ENCODE peak calls at places on chromosome 21, in six cellular contexts. L, E, P, G, C and F are unnamed samples.

GRCh38 chr21:27423073-27423472 is 456.2 kb upstream of the ADAMTS5 start:
- DNase-seq in G (peak), L (peak), P (peak), E (no peak), C (no peak), F (peak)

GRCh38 chr21:37449302-37449937 is 82.8 kb downstream of the DYRK1A start:
- DNase-seq in L (no peak), E (no peak), P (no peak), C (no peak), G (no peak), F (no peak)

GRCh38 chr21:29187939-29188338 is 57.5 kb downstream of the MAP3K7CL start:
- DNase-seq in L (no peak), G (peak), C (no peak), E (no peak), P (peak), F (peak)

GRCh38 chr21:44312089-44312488 is 12.2 kb downstream of the PFKL start:
- DNase-seq in E (no peak), P (no peak), G (no peak), L (no peak), C (no peak), F (no peak)

GRCh38 chr21:25456672-25457071 is 150.6 kb downstream of the MRPL39 start:
- DNase-seq in E (no peak), P (peak), G (no peak), C (no peak), L (no peak), F (peak)

GRCh38 chr21:44364151-44365053 is 11.0 kb downstream of the TRPM2 start:
- DNase-seq in C (no peak), P (no peak), E (no peak), G (no peak), L (no peak), F (no peak)

GRCh38 chr21:17900281-17900989 is 81.3 kb upstream of the C21orf91 start:
- DNase-seq in E (no peak), G (no peak), P (no peak), L (no peak), C (no peak), F (no peak)

GRCh38 chr21:28118570-28118969 is 874.1 kb downstream of the LTN1 start:
- DNase-seq in E (no peak), C (no peak), G (no peak), P (no peak), L (no peak), F (no peak)

GRCh38 chr21:27464643-27465042 is 497.8 kb upstream of the ADAMTS5 start:
- DNase-seq in G (no peak), C (no peak), E (no peak), L (no peak), P (no peak), F (no peak)

GRCh38 chr21:31804008-31804394 is 68.8 kb upstream of the HUNK start:
- DNase-seq in L (no peak), P (no peak), E (no peak), G (peak), C (no peak), F (no peak)

GRCh38 chr21:42923553-42924432 is 1.6 kb downstream of the ERVH48-1 start:
- DNase-seq in G (peak), E (peak), P (peak), C (peak), L (peak), F (peak)
- H3K4me3 ChIP-seq in G (no peak), E (no peak), P (no peak), C (no peak), L (peak), F (no peak)

DNA sequence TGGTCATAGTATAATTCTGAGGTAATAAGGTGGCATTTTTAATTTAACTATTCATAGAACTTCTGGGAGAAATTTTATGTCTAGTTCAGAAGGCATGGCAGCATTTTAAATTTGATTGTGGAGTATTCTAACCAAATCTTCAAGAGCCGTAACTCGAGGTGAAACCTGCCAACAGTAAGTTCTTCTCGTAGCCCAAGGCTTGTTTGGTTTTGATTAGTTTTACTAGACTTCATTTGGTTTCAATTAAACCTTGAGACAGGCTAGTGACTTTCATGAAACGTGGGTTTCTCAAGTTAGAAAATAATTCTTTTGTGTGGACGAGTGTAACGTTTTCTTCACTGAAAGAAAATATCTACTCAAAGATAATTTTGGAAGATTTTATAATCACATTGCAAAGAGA is 395.5 kb downstream of the USP25 start:
- DNase-seq in P (no peak), E (no peak), G (no peak), C (no peak), L (no peak), F (no peak)
- H3K4me3 ChIP-seq in P (no peak), E (no peak), G (no peak), C (no peak), L (no peak), F (no peak)

GRCh38 chr21:45540601-45540970 is 1.7 kb downstream of the SLC19A1 start:
- DNase-seq in E (no peak), P (no peak), G (no peak), L (no peak), C (peak), F (no peak)
- H3K4me3 ChIP-seq in E (peak), P (no peak), G (no peak), L (no peak), C (no peak), F (no peak)

DNA sequence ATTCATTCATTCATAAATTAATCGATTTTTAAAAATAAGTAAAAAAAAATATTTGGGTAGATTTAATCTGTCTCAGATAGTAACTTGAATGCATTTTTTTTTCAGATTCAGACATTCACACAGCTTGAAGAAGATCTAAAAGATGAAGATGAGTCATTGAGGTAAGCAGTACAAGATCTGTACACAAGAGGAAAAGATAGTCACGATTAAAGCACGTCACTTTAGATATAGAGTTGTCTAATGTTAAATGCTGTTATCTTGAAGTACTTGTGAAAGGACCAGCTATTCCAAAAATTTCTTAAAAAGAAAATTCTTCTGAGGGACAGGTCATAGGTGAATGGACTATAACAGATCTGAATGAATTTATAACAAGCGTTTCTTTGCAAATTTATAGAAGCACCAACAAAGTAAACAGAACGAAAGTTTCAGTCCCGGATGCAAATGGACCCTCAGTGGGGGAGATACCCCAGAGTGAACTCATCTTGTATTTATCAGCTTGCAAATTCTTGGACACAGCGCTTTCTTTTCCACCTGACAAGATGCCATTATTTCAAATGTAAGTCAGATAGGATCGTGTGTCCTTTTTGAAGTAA is 31.2 kb upstream of the MORC3 start:
- DNase-seq in E (no peak), C (no peak), L (no peak), G (no peak), P (peak), F (no peak)
- H3K4me3 ChIP-seq in E (no peak), C (no peak), L (no peak), G (no peak), P (peak), F (no peak)

DNA sequence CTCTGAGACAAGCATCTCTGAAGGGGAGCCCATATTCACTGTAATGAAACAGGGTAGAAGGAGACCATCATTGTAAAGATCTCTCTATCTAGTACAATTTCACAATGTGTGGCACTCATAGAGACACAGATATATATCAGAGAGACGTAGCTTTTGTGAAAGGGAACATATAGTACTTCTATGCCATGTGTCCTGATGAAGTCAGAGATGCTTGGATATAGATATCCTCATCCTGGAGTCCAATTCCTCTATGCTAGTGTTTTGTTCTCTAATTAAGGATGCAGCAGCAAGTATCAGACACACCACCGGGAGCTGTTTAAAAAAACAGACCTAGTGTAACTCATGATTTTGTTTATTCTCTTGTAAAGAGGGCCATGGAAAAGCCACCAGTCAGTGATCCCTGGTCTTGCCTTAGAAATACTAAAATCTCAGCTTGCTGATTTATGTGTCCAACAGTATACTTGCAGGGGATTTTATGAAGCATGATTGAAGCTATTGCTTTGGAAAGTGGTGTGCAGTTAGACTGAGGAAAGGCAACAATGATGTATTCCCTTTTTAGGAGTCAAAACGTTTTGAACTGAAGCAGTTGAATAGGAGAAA is 2.5 kb downstream of the NCAM2 start:
- DNase-seq in L (no peak), C (no peak), G (no peak), E (no peak), P (no peak), F (no peak)
- H3K4me3 ChIP-seq in L (no peak), C (no peak), G (no peak), E (no peak), P (no peak), F (no peak)

GRCh38 chr21:46151989-46152938 is 3.1 kb downstream of the FTCD start:
- DNase-seq in E (no peak), L (no peak), C (no peak), G (peak), P (no peak), F (no peak)

GRCh38 chr21:46154155-46154954 is 1.0 kb downstream of the FTCD start:
- DNase-seq in G (peak), C (peak), P (no peak), L (no peak), E (no peak), F (no peak)

GRCh38 chr21:46152939-46153258 is 2.5 kb downstream of the FTCD start:
- DNase-seq in G (no peak), L (no peak), E (no peak), C (peak), P (no peak), F (no peak)

GRCh38 chr21:46154955-46155513 is 345 bp downstream of the FTCD start:
- DNase-seq in G (no peak), E (no peak), C (peak), L (no peak), P (no peak), F (no peak)

DNA sequence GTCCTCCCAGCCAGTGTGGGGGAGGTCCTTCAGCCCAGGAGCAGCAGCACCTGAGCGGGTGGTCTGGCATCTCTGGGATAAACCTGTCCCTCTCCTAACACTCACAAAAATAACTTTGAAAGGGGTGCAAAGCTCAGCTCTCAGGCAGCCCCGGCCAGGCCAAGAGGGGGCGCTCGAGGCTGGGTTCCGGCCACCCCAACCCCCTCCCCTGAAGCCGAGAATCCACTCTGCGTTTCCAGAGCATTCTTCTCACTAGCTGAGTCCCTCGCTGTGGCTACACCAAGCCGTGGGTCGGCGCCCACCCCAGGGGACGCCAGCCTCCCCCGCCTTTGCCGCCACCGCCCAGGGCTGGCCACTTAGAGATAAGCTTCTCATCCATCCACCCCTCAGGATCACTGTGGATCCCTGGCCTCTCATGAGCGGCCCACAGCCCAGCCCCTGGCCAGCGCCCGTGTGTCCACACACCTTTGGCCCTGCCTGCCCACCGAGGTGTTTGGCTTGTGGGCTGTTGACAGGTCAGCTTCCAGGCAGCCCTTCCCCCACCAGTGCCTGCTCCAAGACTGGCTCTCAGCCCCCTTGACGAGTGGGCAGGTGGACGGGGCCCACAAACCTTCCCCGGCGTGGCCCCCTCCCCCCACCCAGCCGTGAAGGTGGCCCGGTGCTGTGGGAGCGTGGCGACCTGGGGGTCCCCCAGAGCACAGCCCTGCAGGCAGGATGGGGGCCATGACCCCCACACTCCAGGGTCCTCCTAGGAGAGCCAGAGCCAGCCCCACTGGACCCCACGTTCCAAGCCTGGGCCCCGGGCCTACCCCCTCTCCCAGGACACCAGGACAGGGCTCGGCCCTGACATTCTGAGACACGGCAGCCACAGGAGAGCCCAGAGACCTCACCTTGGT is 1.9 kb downstream of the FTCD start:
- DNase-seq in C (no peak), E (no peak), L (no peak), G (peak), P (no peak), F (peak)
- H3K4me3 ChIP-seq in C (no peak), E (no peak), L (no peak), G (no peak), P (no peak), F (no peak)

GRCh38 chr21:40047211-40047610 is 180.0 kb downstream of the PCP4 start:
- DNase-seq in E (no peak), P (no peak), C (no peak), L (no peak), G (no peak), F (no peak)
- H3K4me3 ChIP-seq in E (no peak), P (no peak), C (no peak), L (no peak), G (no peak), F (no peak)

GRCh38 chr21:34018185-34018584 is 55.2 kb upstream of the MRPS6 start:
- DNase-seq in C (no peak), P (no peak), E (no peak), G (no peak), L (no peak), F (no peak)
- H3K4me3 ChIP-seq in C (no peak), P (no peak), E (no peak), G (no peak), L (no peak), F (no peak)

DNA sequence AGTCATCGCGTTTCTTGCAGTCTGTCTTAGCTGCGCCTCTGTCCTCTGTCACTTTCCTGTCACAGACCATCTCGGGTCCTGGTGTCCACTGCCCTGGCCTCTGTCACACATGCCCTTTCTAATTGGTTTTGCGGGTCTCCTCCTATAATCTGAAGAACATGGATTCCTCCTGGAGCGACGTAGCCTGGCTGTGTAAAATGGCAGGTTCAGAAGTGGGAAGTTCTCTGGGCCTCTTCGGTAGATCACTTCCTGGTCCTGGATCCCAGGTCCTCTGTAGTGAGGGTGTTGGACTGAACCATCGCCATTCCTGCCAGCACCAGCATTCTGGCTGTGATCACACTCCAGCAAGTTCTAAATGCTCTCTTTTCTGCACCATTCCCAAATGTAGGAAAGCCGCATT is 857 bp downstream of the FAM3B start:
- DNase-seq in P (no peak), G (no peak), E (no peak), L (no peak), C (no peak), F (no peak)
- H3K4me3 ChIP-seq in P (no peak), G (no peak), E (no peak), L (no peak), C (no peak), F (no peak)

DNA sequence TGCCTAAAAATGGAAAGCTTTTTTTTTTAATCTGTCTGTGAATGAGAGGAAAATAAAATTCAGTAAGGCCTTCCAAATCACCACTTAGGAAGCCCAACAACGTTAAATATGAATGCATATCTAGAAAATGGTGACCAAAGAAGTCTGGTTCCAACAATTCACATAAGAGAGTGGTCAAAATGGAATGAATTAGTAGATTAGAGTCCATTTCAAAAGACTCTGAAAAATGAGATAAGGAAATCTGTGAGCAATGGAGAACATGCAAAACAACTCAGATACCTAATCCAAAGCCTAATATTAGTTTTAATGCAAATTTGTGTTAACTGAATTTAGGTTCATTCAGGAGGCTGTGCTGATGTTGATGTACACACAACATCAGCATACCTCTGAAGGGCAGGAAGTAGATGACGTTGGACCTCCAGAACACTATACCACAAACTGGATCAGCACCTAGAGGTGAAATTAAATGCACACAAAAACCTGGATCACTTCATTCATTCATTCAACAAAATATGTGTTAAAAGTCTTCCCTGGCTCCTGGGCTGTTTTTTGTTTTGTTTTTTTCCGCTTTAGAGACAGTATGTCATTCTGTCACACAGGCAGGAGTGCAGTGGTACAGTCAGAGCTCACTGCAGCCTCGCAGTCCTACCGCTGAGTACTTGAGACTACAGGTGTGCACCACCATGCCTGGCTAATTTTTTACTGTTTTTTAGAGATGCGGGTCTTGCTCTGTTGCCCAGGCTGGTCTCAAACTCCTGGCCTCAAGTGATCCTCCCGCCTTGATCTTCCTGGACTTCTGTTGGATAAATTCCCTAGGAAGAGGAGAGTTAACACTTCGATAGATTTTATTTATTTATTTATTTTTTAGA is 4.9 kb upstream of the BRWD1 start:
- DNase-seq in G (no peak), P (no peak), E (no peak), L (no peak), C (no peak), F (no peak)
- H3K4me3 ChIP-seq in G (no peak), P (no peak), E (no peak), L (no peak), C (no peak), F (no peak)